ENCODE peak calls at places on chromosomes 6 and 20, in five cellular contexts. N is fibroblast of lung, J is GM12878, V is SK-N-SH, P is MM.1S. D is an unnamed sample.

GRCh38 chr6:157194643-157195042 is 128.7 kb downstream of the TMEM242 start:
- DNase-seq in J (no peak), N (peak), V (no peak), P (no peak), D (no peak)

GRCh38 chr20:37733416-37733815 is 39.6 kb downstream of the CTNNBL1 start:
- DNase-seq in N (no peak), V (no peak), P (no peak), J (no peak), D (no peak)

GRCh38 chr20:63553933-63554290 is at the start of gene FNDC11:
- DNase-seq in J (no peak), N (no peak), P (no peak), V (peak), D (peak)

GRCh38 chr6:1250489-1251197 is 61.3 kb upstream of the FOXQ1 start:
- DNase-seq in N (no peak), J (no peak), V (no peak), P (no peak), D (no peak)

GRCh38 chr6:154719854-154720253 is 13.4 kb upstream of the SCAF8 start:
- DNase-seq in P (no peak), N (no peak), V (no peak), J (no peak), D (no peak)

GRCh38 chr20:24662286-24662685 is 192.9 kb downstream of the SYNDIG1 start:
- DNase-seq in V (no peak), P (no peak), J (no peak), N (no peak), D (no peak)

GRCh38 chr6:45626087-45626891 is 248.6 kb upstream of the SUPT3H start:
- DNase-seq in V (no peak), J (no peak), N (peak), P (no peak), D (peak)

GRCh38 chr20:18634501-18634900 is 46.6 kb downstream of the DTD1 start:
- DNase-seq in N (no peak), P (no peak), J (no peak), V (no peak), D (no peak)

GRCh38 chr20:50817776-50818172 is 22.9 kb downstream of the BCAS4 start:
- DNase-seq in V (no peak), P (no peak), N (no peak), J (no peak), D (no peak)

GRCh38 chr20:38075161-38075998 is 41.8 kb downstream of the RPRD1B start:
- DNase-seq in N (peak), J (no peak), P (no peak), V (no peak), D (no peak)

GRCh38 chr6:142349215-142349823 is 47.5 kb downstream of the ADGRG6 start:
- DNase-seq in N (no peak), P (no peak), J (no peak), V (no peak), D (no peak)

GRCh38 chr6:169707772-169708171 is 5.8 kb downstream of the C6orf120 start:
- DNase-seq in P (no peak), V (no peak), J (no peak), N (no peak), D (no peak)

GRCh38 chr6:145830612-145831011 is 16.0 kb upstream of the FBXO30 start:
- DNase-seq in N (no peak), V (no peak), J (no peak), P (no peak), D (no peak)

GRCh38 chr6:128597956-128598355 is 77.6 kb upstream of the PTPRK start:
- DNase-seq in N (no peak), V (no peak), P (no peak), J (no peak), D (no peak)

GRCh38 chr20:59253779-59254319 is 46.6 kb upstream of the EDN3 start:
- DNase-seq in P (peak), V (peak), J (no peak), N (no peak), D (peak)

GRCh38 chr20:19583532-19584175 is 174.4 kb upstream of the RIN2 start:
- DNase-seq in J (no peak), V (peak), P (peak), N (peak), D (peak)

GRCh38 chr6:97669191-97669651 is 386.2 kb upstream of the MMS22L start:
- DNase-seq in V (peak), N (peak), J (peak), P (no peak), D (peak)

GRCh38 chr20:53708129-53708968 is 114.7 kb upstream of the ZNF217 start:
- DNase-seq in V (no peak), J (peak), P (peak), N (peak), D (peak)

GRCh38 chr6:28311139-28311823 is 24.7 kb downstream of the ZSCAN31 start:
- DNase-seq in N (no peak), J (no peak), P (peak), V (no peak), D (peak)

GRCh38 chr6:13614126-13614925 is 809 bp upstream of the NOL7 start:
- DNase-seq in P (peak), V (peak), N (peak), J (no peak), D (peak)

GRCh38 chr6:12605888-12606345 is 110.7 kb upstream of the PHACTR1 start:
- DNase-seq in J (peak), P (peak), V (peak), N (peak), D (peak)

GRCh38 chr6:4809999-4810918 is 34.1 kb downstream of the CDYL start:
- DNase-seq in J (no peak), N (peak), V (no peak), P (no peak), D (no peak)

GRCh38 chr6:25166955-25167753 is 112.0 kb upstream of the CARMIL1 start:
- DNase-seq in J (no peak), N (no peak), P (peak), V (peak), D (no peak)

GRCh38 chr6:107690864-107691661 is 133.1 kb downstream of the SCML4 start:
- DNase-seq in J (no peak), N (peak), V (no peak), P (no peak), D (no peak)

GRCh38 chr6:107689881-107690545 is 134.1 kb downstream of the SCML4 start:
- DNase-seq in N (no peak), P (no peak), J (no peak), V (no peak), D (no peak)

GRCh38 chr6:107695061-107695715 is 128.9 kb downstream of the SCML4 start:
- DNase-seq in J (no peak), P (no peak), N (no peak), V (no peak), D (no peak)

GRCh38 chr6:107690546-107690863 is 133.6 kb downstream of the SCML4 start:
- DNase-seq in J (no peak), V (no peak), P (no peak), N (no peak), D (no peak)

GRCh38 chr6:107692351-107692750 is 131.8 kb downstream of the SCML4 start:
- DNase-seq in P (no peak), N (peak), V (no peak), J (no peak), D (no peak)
- H3K9ac ChIP-seq in P (no peak), N (no peak), V (no peak), J (no peak), D (no peak)

GRCh38 chr6:17910178-17910577 is 77.3 kb downstream of the KIF13A start:
- DNase-seq in V (no peak), P (peak), N (peak), J (no peak), D (no peak)

GRCh38 chr6:17905611-17906592 is 81.5 kb downstream of the KIF13A start:
- DNase-seq in N (peak), V (no peak), P (no peak), J (no peak), D (no peak)

GRCh38 chr6:17904491-17905120 is 82.8 kb downstream of the KIF13A start:
- DNase-seq in J (no peak), N (peak), V (no peak), P (no peak), D (no peak)

GRCh38 chr6:17908831-17909230 is 78.6 kb downstream of the KIF13A start:
- DNase-seq in P (no peak), V (no peak), N (no peak), J (no peak), D (no peak)

GRCh38 chr6:17907467-17908229 is 79.8 kb downstream of the KIF13A start:
- DNase-seq in N (peak), P (no peak), J (no peak), V (no peak), D (no peak)
- TF ChIP-seq CTCF in N (peak), P (no peak), J (no peak), V (no peak), D (no peak)

GRCh38 chr20:45229264-45230056 is 8.3 kb downstream of the SEMG2 start:
- DNase-seq in V (peak), N (no peak), J (no peak), P (peak), D (peak)
- H2AFZ ChIP-seq in V (no peak), N (no peak), J (peak), P (peak), D (no peak)

GRCh38 chr20:2751347-2751867 is 49.0 kb downstream of the CPXM1 start:
- DNase-seq in J (no peak), N (no peak), P (no peak), V (no peak), D (no peak)

GRCh38 chr20:2753456-2754040 is 46.9 kb downstream of the CPXM1 start:
- DNase-seq in J (no peak), P (no peak), N (no peak), V (no peak), D (no peak)

GRCh38 chr20:2750343-2751251 is 49.8 kb downstream of the CPXM1 start:
- DNase-seq in V (no peak), N (peak), P (no peak), J (no peak), D (peak)

GRCh38 chr20:2752631-2753455 is 47.6 kb downstream of the CPXM1 start:
- DNase-seq in V (no peak), J (no peak), N (peak), P (peak), D (peak)

DNA sequence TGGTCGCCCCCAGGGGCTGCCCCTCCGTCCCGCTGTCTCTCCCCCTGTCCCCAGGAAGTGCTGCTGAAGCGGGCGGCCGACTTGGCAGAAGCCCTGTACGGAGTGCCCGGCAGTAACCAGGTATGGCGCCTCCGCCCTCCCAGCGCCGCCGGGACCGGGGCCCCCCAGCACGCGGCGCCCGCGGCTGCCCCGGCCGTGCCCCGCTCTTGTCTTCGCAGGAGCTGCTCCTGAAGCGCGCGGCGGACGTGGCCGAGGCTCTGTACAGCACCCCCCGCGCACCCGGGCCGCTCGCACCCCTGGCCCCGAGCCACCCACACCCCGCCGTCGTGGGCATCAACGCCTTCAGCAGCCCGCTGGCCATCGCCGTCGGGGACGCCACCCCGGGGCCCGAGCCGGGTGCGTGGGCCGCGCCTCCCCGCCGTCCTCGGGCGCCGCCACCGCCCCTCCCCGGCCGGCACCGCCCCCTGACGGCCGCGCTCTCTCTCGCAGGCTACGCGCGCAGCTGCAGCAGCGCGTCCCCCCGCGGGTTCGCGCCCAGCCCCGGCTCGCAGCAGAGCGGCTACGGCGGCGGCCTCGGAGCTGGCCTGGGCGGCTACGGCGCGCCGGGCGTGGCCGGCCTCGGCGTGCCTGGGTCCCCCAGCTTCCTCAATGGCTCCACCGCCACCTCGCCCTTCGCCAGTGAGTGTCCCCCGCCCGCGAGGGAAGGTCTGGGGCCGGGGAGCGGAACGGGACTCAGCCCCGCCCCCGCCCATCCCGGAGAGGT is 48.4 kb downstream of the CPXM1 start:
- DNase-seq in J (no peak), N (no peak), V (no peak), P (peak), D (peak)
- H3K9ac ChIP-seq in J (no peak), N (peak), V (no peak), P (no peak), D (no peak)

DNA sequence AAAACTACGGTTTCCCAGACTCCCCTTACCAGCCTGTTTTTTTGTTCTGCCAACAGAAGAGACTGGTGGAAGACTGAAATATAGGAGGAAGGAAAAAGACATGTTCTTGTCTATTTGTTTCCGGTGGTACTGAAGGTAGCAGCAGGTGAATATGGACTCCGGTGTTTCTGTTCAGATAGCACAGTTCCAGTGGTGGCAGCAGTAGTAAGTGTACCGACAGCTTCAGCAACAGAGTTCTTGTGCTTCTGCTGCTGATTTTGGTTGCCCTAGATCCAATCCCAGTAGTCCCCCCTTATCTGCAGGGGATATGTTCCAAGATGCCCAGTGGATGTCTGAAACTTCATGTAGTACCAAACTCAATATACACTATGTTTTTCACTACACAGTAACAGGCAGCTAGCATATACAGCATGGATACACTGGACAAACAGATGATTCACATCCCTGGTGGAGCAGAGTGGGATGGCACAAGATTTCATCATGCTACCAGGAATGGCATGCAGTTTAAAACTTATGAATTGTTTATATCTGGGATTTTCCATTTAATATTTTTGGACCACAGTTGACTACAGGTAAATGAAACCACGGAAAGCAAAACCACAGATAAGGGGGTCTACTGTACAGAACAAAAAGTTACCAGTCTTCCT is 301.8 kb downstream of the BTBD9 start:
- DNase-seq in J (no peak), P (no peak), N (peak), V (no peak), D (no peak)
- TF ChIP-seq CTCF in J (no peak), P (no peak), N (peak), V (peak), D (no peak)

DNA sequence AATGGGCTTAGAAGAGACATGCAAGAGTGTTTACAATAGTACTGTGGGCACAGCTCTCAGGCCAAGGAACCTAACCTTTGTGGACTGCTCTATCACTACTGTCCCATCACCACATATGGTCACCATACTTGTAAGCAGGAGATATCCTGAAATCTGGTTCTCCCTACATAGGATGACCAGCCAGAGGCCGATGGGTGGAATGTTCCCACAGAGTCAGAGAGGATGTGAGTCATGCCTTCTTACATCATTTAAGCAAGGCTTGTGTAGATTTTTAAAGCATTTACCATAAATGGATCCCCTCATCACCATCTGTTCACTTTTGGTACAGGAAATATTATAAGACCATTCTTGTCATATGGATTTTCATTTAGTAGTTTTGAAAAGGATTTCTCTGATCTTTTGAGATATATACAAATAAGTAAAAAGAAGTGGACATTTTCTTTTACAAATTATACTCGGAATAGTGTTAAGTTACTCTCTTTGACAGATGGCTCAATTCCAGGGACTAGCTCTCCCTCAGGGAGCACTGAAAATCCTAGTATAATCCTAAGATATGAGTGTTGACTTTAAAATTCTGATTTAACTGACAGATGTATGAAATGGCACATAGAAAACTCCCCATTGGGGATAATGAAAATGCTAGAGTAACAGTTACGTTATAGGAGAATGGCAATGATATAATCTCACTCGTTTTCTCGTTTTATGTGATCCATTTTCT is 6.6 kb downstream of the HTR1B start:
- DNase-seq in J (no peak), V (no peak), N (peak), P (no peak), D (no peak)
- H2AFZ ChIP-seq in J (no peak), V (peak), N (peak), P (no peak), D (no peak)

GRCh38 chr6:52548999-52549398 is 27.9 kb downstream of the TRAM2 start:
- DNase-seq in J (no peak), N (no peak), P (no peak), V (no peak), D (no peak)

GRCh38 chr6:52549428-52549827 is 27.4 kb downstream of the TRAM2 start:
- DNase-seq in P (no peak), V (no peak), J (no peak), N (no peak), D (no peak)

GRCh38 chr6:52546678-52547077 is 30.2 kb downstream of the TRAM2 start:
- DNase-seq in V (no peak), J (peak), P (peak), N (no peak), D (no peak)

GRCh38 chr6:52547647-52548352 is 29.1 kb downstream of the TRAM2 start:
- DNase-seq in P (no peak), N (peak), J (no peak), V (peak), D (no peak)

GRCh38 chr6:52548353-52548713 is 28.5 kb downstream of the TRAM2 start:
- DNase-seq in V (no peak), J (no peak), N (no peak), P (no peak), D (no peak)
- H3K9ac ChIP-seq in V (no peak), J (no peak), N (no peak), P (peak), D (no peak)

D was measured in neural progenitor cell.